ENCODE peak calls at places on chromosomes 16 and 17, in five cellular contexts. V is cardiac muscle cell; E is A673; D is GM23248; A is CD8-positive, alpha-beta T cell. H is an unnamed sample. For H3K36me3, the result is how much of the 10 kb centered on the place peaks cover.

GRCh38 chr16:21653571-21653970 is 1.2 kb upstream of the IGSF6 start:
- DNase-seq in V (no peak), E (no peak), D (no peak), A (no peak), H (no peak)

GRCh38 chr16:86459266-86459665 is 51.1 kb upstream of the FOXF1 start:
- DNase-seq in V (no peak), E (no peak), D (no peak), A (no peak), H (no peak)

GRCh38 chr16:63385714-63386113 is 1349.5 kb upstream of the CDH8 start:
- DNase-seq in V (no peak), E (no peak), D (no peak), A (no peak), H (no peak)

GRCh38 chr17:35493040-35493439 is 44.4 kb downstream of the SLFN12L start:
- DNase-seq in V (no peak), E (peak), D (no peak), A (no peak), H (no peak)

GRCh38 chr17:7213895-7214299 is 5.7 kb downstream of the DLG4 start:
- DNase-seq in V (peak), E (peak), D (peak), A (no peak), H (peak)

GRCh38 chr17:82648165-82648668 is at the start of gene WDR45B:
- DNase-seq in V (peak), E (peak), D (peak), A (peak), H (peak)

GRCh38 chr16:57570301-57571070 is 28.0 kb downstream of the ADGRG5 start:
- DNase-seq in V (no peak), E (no peak), D (no peak), A (no peak), H (no peak)

GRCh38 chr16:72264776-72265175 is 92.8 kb upstream of the PMFBP1 start:
- DNase-seq in V (no peak), E (no peak), D (no peak), A (no peak), H (no peak)

GRCh38 chr16:65406933-65407332 is 285.1 kb upstream of the CDH11 start:
- DNase-seq in V (peak), E (no peak), D (peak), A (no peak), H (no peak)

GRCh38 chr16:12735805-12736204 is 67.9 kb downstream of the CPPED1 start:
- DNase-seq in V (no peak), E (no peak), D (no peak), A (no peak), H (no peak)

GRCh38 chr16:68286153-68287074 is 22.1 kb downstream of the SLC7A6 start:
- DNase-seq in V (no peak), E (no peak), D (no peak), A (no peak), H (no peak)

GRCh38 chr16:85284138-85284897 is 172.0 kb upstream of the CIBAR2 start:
- DNase-seq in V (no peak), E (peak), D (no peak), A (no peak), H (peak)

DNA sequence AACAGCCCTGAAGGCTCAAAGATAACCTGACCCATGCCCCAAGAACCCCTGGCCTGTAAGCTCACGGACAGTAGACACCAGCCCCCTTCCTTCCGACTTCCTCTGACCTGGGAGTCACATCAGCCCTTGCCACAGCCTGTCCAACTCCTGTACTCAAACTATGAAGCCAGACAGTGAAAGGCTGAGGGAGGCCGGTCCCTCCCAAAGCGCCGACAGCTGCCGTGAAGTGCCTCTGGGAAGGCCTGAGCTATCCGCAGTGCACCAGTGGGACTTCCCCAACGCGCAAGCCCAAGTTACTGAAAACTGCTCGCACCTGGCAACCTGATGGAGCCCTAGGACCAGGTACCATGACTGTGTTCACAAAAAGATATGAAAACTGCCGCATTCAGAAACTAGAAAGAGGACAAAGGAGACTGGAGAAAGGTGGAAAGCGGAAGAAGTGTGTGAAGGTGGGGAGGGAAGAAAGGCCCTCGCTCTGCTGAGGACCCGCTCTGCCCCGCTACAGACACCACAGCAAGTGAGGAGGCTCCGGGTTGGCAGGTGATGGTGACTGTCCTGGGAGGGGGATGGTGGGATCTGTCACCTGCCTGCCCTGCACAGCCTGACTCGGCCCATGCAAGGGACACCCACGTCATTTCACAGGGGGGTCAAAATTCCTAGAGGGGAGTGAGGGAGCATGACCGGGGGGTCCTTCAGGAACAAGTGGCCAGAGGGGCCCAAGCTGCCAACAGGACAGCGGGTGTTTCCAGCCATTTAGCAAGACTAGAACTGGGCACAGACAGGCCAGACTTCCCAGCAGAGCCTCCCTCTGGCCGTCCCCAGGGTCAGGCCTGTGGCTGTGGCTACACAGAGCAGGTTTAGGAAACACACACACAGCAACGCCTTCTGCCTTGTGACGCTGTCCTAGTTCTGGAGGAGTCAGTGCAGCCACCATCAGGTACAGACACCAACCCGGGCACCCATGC is 13.1 kb upstream of the TRAP1 start:
- DNase-seq in V (no peak), E (no peak), D (no peak), A (no peak), H (no peak)
- H3K36me3 ChIP-seq in V (half or more), E (half or more), D (under half), A (under half), H (half or more)

GRCh38 chr16:27532088-27532810 is 17.5 kb downstream of the GTF3C1 start:
- DNase-seq in V (no peak), E (no peak), D (no peak), A (no peak), H (no peak)
- H3K36me3 ChIP-seq in V (half or more), E (half or more), D (half or more), A (half or more), H (half or more)

GRCh38 chr17:78817123-78817522 is 23.5 kb downstream of the USP36 start:
- DNase-seq in V (no peak), E (no peak), D (no peak), A (peak), H (no peak)
- H3K36me3 ChIP-seq in V (half or more), E (half or more), D (half or more), A (half or more), H (half or more)

DNA sequence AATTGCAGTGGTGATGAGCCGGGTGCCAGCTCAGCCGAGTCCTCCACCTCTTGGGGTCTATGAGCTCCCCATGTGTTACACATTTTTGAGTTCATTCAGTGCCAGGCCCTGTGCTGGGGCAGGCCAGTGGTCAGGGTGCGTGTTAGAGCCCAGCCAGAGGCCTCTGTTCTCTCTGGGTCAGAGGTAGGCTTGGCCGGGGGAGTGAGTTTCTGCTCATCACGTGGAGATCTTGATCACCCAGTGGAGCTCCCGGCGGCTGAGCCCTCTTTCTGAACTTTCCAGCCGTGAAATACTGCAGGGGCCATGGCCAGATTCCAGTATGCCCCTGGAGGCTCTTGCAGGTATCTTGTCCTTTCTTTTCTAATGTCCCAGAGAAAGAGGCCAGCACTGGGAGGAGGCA is 93.0 kb downstream of the RAP1GAP2 start:
- DNase-seq in V (no peak), E (no peak), D (no peak), A (no peak), H (no peak)
- H3K36me3 ChIP-seq in V (under half), E (under half), D (under half), A (under half), H (under half)

GRCh38 chr17:79226037-79226436 is 151.4 kb downstream of the ENGASE start:
- DNase-seq in V (no peak), E (no peak), D (no peak), A (no peak), H (no peak)
- H3K36me3 ChIP-seq in V (under half), E (under half), D (under half), A (under half), H (under half)

GRCh38 chr17:80396680-80397387 is 18.1 kb upstream of the ENDOV start:
- DNase-seq in V (no peak), E (no peak), D (no peak), A (no peak), H (no peak)

GRCh38 chr17:80395402-80396151 is 19.4 kb upstream of the ENDOV start:
- DNase-seq in V (no peak), E (no peak), D (peak), A (no peak), H (no peak)

GRCh38 chr17:80393961-80394360 is 21.0 kb upstream of the ENDOV start:
- DNase-seq in V (no peak), E (no peak), D (no peak), A (no peak), H (no peak)

GRCh38 chr17:80394629-80395216 is 20.2 kb upstream of the ENDOV start:
- DNase-seq in V (no peak), E (no peak), D (no peak), A (no peak), H (no peak)

DNA sequence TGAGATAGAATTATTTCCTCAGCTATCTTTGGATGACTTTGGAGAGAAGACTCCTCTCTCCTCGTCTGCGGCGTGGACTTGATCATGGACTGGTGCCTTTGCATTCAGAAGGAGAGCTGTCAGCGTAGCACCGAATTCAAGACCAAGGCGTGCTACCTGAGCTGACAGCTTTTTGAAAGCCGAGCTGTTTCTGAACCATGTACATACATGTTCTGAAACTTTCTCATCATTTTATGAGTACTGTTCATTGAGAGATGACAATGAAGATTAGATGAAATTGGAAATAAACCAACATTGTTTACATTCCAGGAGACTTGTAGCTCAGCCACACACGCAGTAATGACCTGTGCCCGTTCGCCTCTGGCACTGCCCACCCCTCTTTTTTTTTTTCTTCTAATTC is 21.5 kb upstream of the ENDOV start:
- DNase-seq in V (no peak), E (no peak), D (no peak), A (no peak), H (no peak)
- H3K36me3 ChIP-seq in V (under half), E (under half), D (under half), A (under half), H (under half)

DNA sequence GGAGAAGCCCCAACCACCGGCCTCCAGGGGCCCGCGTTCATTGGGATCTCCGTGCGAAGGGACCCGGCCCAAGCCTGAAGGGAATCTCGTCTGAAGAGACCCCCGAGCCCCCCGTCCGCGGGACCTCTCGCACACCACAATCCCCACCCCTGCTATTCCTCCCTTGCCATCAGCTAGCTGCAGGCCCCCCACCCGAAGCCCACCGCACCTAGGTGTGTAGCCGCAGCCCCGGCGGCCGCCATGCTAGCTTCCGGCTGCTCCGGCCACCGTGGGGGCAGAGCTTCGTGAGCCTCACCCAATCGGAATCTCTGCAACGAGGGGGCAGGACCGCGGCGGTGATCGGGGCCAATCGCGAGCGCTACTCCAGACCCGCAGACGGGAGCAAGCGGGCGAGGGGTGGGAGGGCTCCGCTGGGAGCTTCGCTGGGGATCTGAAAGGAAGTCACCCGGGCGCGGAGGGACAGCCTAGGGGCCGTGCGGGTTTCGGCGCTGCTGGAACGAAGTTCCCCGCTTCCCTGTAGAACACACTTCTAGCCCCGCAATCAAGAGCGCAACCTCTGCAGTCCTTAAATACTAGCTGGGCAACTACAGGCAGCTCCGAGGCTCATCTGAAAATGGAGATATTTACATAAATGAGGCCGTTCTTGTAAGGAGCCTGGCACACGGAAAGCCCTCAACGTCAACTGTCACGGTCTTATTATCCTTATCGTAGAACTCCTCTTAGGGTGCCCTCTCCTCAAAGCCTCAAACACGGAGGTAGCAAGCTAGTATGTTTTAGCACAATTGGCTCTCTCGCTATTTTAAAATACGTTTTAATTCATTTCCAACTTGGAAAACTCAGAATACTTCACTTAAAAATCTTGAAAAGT is at the start of gene PIGS:
- DNase-seq in V (peak), E (peak), D (peak), A (peak), H (peak)
- H3K36me3 ChIP-seq in V (under half), E (under half), D (under half), A (under half), H (under half)

DNA sequence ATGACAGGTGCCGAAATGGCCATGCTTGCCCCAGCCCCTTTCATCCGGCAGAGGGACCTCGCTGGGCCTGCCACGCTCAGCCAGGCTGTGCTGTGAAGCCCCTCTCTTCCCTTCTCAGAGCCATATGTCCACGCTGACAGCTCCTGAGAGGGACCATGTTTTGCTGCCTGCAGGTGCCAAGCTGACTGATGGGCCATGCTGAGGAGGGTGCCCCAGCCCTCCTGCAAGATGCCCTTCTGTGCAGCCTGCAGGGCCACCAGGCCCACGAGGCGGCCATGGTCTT is 33.1 kb upstream of the CDH15 start:
- DNase-seq in V (no peak), E (no peak), D (no peak), A (no peak), H (no peak)
- H3K36me3 ChIP-seq in V (under half), E (under half), D (under half), A (under half), H (under half)

DNA sequence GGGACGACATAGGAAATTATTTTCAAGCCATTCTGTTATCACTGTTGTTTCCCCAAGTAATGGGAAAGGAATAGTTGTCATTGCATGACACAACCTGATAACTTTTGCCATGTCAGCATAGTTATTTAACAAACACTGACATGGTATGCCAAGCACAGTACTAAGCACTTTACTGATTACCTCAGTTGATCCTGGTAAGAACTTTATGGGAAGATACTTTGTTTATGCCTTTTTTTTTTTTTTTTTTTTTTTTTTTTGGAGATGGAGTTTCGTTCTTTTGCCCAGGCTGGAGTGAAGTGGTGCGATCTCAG is 15.7 kb upstream of the PNPO start:
- DNase-seq in V (no peak), E (no peak), D (no peak), A (no peak), H (no peak)
- H3K36me3 ChIP-seq in V (under half), E (under half), D (under half), A (under half), H (under half)

DNA sequence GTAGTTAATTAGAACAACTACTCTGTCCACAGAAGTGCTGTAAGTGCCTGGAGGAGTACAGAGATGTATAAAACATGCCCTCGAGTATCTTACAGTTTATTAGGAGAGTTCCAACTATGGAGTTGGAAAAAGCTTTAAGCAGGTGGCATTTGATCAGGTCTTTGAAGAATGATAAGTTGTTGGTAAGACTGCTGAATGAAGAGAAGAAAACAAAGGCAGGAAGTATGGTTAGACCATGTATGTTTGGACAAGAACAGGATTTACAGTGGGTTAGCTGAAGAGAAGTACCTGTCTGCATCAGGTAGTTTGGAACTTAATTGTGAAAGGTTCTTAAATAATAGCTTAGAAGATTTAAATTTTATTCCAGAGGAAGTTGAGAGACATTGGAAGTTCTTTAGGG is 29.4 kb downstream of the ATP6V0A1 start:
- DNase-seq in V (no peak), E (no peak), D (no peak), A (no peak), H (no peak)
- H3K36me3 ChIP-seq in V (under half), E (under half), D (half or more), A (under half), H (half or more)

H was measured in HAP-1.